ENCODE peak calls at places on chromosome 14, in five cellular contexts. H, Y, R, A and Q are unnamed samples.

GRCh38 chr14:55749201-55749812 is 169.3 kb downstream of the KTN1 start:
- DNase-seq in A (no peak), R (peak; percentile 70), Y (no peak), H (peak; percentile 65), Q (peak; percentile 8)

GRCh38 chr14:24279301-24280186 is 8.1 kb upstream of the RABGGTA start:
- DNase-seq in A (no peak), R (no peak), H (no peak), Y (no peak), Q (no peak)

GRCh38 chr14:104114421-104115130 is 23.8 kb upstream of the KIF26A start:
- DNase-seq in A (no peak), Y (no peak), R (no peak), H (no peak), Q (no peak)

GRCh38 chr14:23137221-23138172 is 18.4 kb upstream of the CEBPE start:
- DNase-seq in R (no peak), Y (no peak), H (no peak), A (no peak), Q (no peak)

GRCh38 chr14:60254176-60254575 is 5.2 kb downstream of the PPM1A start:
- DNase-seq in A (no peak), H (no peak), R (no peak), Y (peak; percentile 94), Q (no peak)

GRCh38 chr14:75450381-75451276 is 22.8 kb downstream of the JDP2 start:
- DNase-seq in Y (peak; percentile 98), H (no peak), R (no peak), A (no peak), Q (no peak)

GRCh38 chr14:49173765-49174373 is 412.3 kb downstream of the RPS29 start:
- DNase-seq in R (peak; percentile 82), H (peak; percentile 87), Y (peak; percentile 66), A (peak; percentile 16), Q (peak; percentile 21)

GRCh38 chr14:43579743-43580142 is 927.3 kb downstream of the FSCB start:
- DNase-seq in R (no peak), Y (no peak), H (no peak), A (no peak), Q (no peak)

GRCh38 chr14:104375551-104376201 is 203.9 kb upstream of the C14orf180 start:
- DNase-seq in A (no peak), R (no peak), H (no peak), Y (no peak), Q (no peak)

GRCh38 chr14:70281938-70282337 is 77.5 kb downstream of the COX16 start:
- DNase-seq in H (peak; percentile 30), Y (no peak), A (no peak), R (no peak), Q (no peak)

GRCh38 chr14:59832663-59833294 is 37.8 kb downstream of the RTN1 start:
- DNase-seq in A (no peak), Y (no peak), H (no peak), R (no peak), Q (no peak)

GRCh38 chr14:103124501-103125001 is 1.3 kb downstream of the TNFAIP2 start:
- DNase-seq in A (no peak), Y (no peak), R (no peak), H (no peak), Q (no peak)

GRCh38 chr14:25049127-25049558 is 804 bp downstream of the STXBP6 start:
- DNase-seq in H (no peak), A (no peak), Y (peak; percentile 20), R (peak; percentile 16), Q (no peak)

GRCh38 chr14:86462193-86462592 is 932.2 kb downstream of the FLRT2 start:
- DNase-seq in A (no peak), R (peak; percentile 53), Y (peak; percentile 3), H (peak; percentile 50), Q (no peak)

GRCh38 chr14:70641548-70642312 is at the start of gene TTC9:
- DNase-seq in A (no peak), R (peak; percentile 2), Y (no peak), H (peak; percentile 78), Q (no peak)

GRCh38 chr14:95190346-95190840 is 33.1 kb upstream of the DICER1 start:
- DNase-seq in H (no peak), R (no peak), Y (no peak), A (no peak), Q (no peak)

GRCh38 chr14:22395803-22396202 is 193.2 kb downstream of the DAD1 start:
- DNase-seq in Y (no peak), H (no peak), A (no peak), R (no peak), Q (no peak)

GRCh38 chr14:23057757-23058653 is 685 bp upstream of the CDH24 start:
- DNase-seq in R (peak; percentile 88), H (peak; percentile 95), A (no peak), Y (peak; percentile 89), Q (peak; percentile 31)

GRCh38 chr14:71328183-71328582 is 420.9 kb downstream of the PCNX1 start:
- DNase-seq in Y (no peak), H (no peak), R (no peak), A (no peak), Q (no peak)

GRCh38 chr14:50395448-50395847 is 1.2 kb downstream of the CDKL1 start:
- DNase-seq in A (no peak), H (no peak), Y (peak; percentile 38), R (no peak), Q (no peak)
- H3K4me3 ChIP-seq in A (no peak overlapping the region), H (peak overlapping the region; percentile 63), Y (peak overlapping the region; percentile 83), R (no peak overlapping the region), Q (no peak overlapping the region)

GRCh38 chr14:105701456-105702274 is 175.3 kb downstream of the TMEM121 start:
- DNase-seq in Y (no peak), R (no peak), H (no peak), A (no peak), Q (no peak)

GRCh38 chr14:105702275-105702817 is 176.0 kb downstream of the TMEM121 start:
- DNase-seq in A (no peak), Y (no peak), R (no peak), H (no peak), Q (no peak)

GRCh38 chr14:105694961-105695360 is 168.6 kb downstream of the TMEM121 start:
- DNase-seq in A (no peak), H (no peak), R (no peak), Y (no peak), Q (no peak)

GRCh38 chr14:105700622-105701288 is 174.4 kb downstream of the TMEM121 start:
- DNase-seq in R (no peak), Y (no peak), A (no peak), H (no peak), Q (no peak)
- H3K4me3 ChIP-seq in R (no peak overlapping the region), Y (no peak overlapping the region), A (no peak overlapping the region), H (no peak overlapping the region), Q (no peak overlapping the region)

GRCh38 chr14:93939304-93940229 is 12.4 kb downstream of the FAM181A start:
- DNase-seq in R (peak; percentile 76), Y (peak; percentile 51), H (peak; percentile 93), A (no peak), Q (no peak)
- H3K4me3 ChIP-seq in R (no peak overlapping the region), Y (peak overlapping the region; percentile 35), H (peak overlapping the region; percentile 31), A (peak overlapping the region; percentile 50), Q (peak overlapping the region; percentile 15)

GRCh38 chr14:36664322-36665193 is 2.9 kb downstream of the PAX9 start:
- DNase-seq in Y (no peak), H (no peak), A (no peak), R (no peak), Q (no peak)
- H3K4me3 ChIP-seq in Y (no peak overlapping the region), H (no peak overlapping the region), A (no peak overlapping the region), R (no peak overlapping the region), Q (no peak overlapping the region)

DNA sequence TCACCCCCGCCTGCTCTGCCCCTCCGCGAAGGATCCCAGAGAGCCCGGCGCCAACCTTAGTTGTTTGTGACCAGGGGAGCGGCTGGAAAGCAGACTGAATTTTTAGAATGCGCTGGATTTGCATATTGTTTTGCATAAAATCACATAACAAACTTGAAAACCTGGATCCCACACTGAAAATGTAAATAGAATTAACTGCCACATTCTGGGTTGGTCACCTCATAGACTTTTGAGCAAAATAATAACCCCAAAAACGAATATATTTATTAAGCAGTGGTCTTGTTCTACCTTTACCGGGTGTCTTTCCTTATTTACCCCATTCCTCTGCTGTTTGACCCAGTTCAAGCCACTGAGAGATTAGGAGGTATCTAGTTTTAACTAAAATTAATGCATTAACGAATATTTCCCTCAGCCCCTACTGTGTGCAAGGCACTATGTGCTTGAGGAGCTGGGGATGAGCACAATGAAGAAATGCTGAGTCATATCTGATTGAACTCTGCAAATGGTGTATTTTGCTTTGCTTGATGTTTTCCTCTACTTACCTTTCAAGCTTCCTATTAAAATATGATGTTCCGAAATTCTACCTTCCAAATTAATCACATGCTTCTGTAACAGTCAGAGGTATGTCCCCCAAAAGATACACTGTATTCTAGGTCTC is 438 bp upstream of the EGLN3 start:
- DNase-seq in A (no peak), R (no peak), Y (no peak), H (no peak), Q (no peak)
- H3K4me3 ChIP-seq in A (peak overlapping the region; percentile 64), R (no peak overlapping the region), Y (peak overlapping the region; percentile 77), H (peak overlapping the region; percentile 65), Q (peak overlapping the region; percentile 66)

DNA sequence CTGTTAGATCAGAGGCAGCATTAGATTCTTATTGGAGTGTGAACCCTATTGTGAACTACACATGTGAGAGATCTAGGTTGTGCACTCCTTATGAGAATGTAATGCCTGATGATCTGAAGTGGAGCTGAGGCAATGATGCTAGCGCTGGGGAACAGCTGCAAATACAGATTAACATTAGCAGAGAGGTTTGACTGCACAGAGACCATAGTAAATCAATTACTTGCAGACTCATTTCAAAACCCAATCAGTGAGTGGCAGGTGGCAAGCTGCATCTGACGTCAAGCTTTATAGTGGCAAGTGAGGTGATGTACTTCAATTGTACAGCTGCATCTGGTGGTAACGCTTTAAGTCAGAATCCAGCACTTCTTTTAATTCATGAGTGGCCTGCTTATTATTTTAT is 141.6 kb downstream of the GPHN start:
- DNase-seq in R (no peak), A (no peak), H (no peak), Y (no peak), Q (no peak)
- H3K4me3 ChIP-seq in R (no peak overlapping the region), A (no peak overlapping the region), H (no peak overlapping the region), Y (no peak overlapping the region), Q (no peak overlapping the region)